ENCODE peak calls at places on chromosomes 6 and 20, in eight cellular contexts. J, B, E, A, G, W, C and L are unnamed samples.

GRCh38 chr20:49306903-49307336 is 29.1 kb upstream of the ZNFX1 start:
- DNase-seq in J (no peak), B (no peak), E (no peak), A (no peak), G (no peak), W (no peak), C (no peak), L (no peak)

GRCh38 chr20:16505894-16506293 is 67.4 kb downstream of the KIF16B start:
- DNase-seq in J (no peak), B (no peak), E (no peak), A (no peak), G (no peak), W (no peak), C (no peak), L (no peak)

GRCh38 chr6:107653183-107653580 is 163.3 kb downstream of the SOBP start:
- DNase-seq in J (no peak), B (no peak), E (no peak), A (no peak), G (no peak), W (no peak), C (no peak), L (no peak)

GRCh38 chr6:84618836-84619235 is 145.6 kb downstream of the TBX18 start:
- DNase-seq in J (peak), B (no peak), E (peak), A (no peak), G (peak), W (no peak), C (no peak), L (no peak)

GRCh38 chr20:19406371-19406770 is 193.9 kb downstream of the SLC24A3 start:
- DNase-seq in J (no peak), B (no peak), E (no peak), A (no peak), G (no peak), W (no peak), C (no peak), L (no peak)

GRCh38 chr20:25399038-25399430 is 8.4 kb upstream of the ABHD12 start:
- DNase-seq in J (peak), B (no peak), E (peak), A (peak), G (peak), W (no peak), C (no peak), L (peak)

GRCh38 chr20:10239954-10240353 is 21.3 kb downstream of the SNAP25 start:
- DNase-seq in J (no peak), B (no peak), E (no peak), A (no peak), G (no peak), W (peak), C (no peak), L (no peak)

GRCh38 chr20:48358176-48358575 is 469.6 kb downstream of the PREX1 start:
- DNase-seq in J (no peak), B (no peak), E (no peak), A (no peak), G (no peak), W (no peak), C (no peak), L (no peak)

GRCh38 chr6:30029587-30029986 is 31.5 kb upstream of the POLR1H start:
- DNase-seq in J (no peak), B (no peak), E (no peak), A (no peak), G (no peak), W (no peak), C (no peak), L (no peak)

GRCh38 chr6:33777716-33778474 is 11.0 kb downstream of the LEMD2 start:
- DNase-seq in J (no peak), B (no peak), E (peak), A (no peak), G (no peak), W (no peak), C (no peak), L (no peak)

GRCh38 chr6:134060491-134061106 is 8.2 kb upstream of the SLC2A12 start:
- DNase-seq in J (peak), B (no peak), E (no peak), A (no peak), G (peak), W (no peak), C (no peak), L (peak)

GRCh38 chr6:134609862-134610261 is 291.9 kb upstream of the SGK1 start:
- DNase-seq in J (no peak), B (no peak), E (no peak), A (no peak), G (no peak), W (no peak), C (no peak), L (no peak)

GRCh38 chr20:43284481-43284880 is 94.8 kb upstream of the PTPRT start:
- DNase-seq in J (no peak), B (no peak), E (no peak), A (no peak), G (no peak), W (no peak), C (no peak), L (no peak)

GRCh38 chr6:169316651-169317050 is 63.0 kb upstream of the THBS2 start:
- DNase-seq in J (no peak), B (no peak), E (no peak), A (no peak), G (no peak), W (no peak), C (no peak), L (no peak)

GRCh38 chr20:43137160-43137559 is 52.5 kb downstream of the PTPRT start:
- DNase-seq in J (no peak), B (no peak), E (no peak), A (no peak), G (no peak), W (no peak), C (no peak), L (no peak)

GRCh38 chr20:38138086-38138777 is 26.8 kb downstream of the TGM2 start:
- DNase-seq in J (no peak), B (peak), E (no peak), A (no peak), G (no peak), W (no peak), C (no peak), L (no peak)

GRCh38 chr6:123640567-123641187 is 3.9 kb upstream of the TRDN start:
- DNase-seq in J (no peak), B (no peak), E (no peak), A (no peak), G (no peak), W (no peak), C (no peak), L (no peak)

GRCh38 chr20:4488407-4489339 is 233.0 kb upstream of the PRND start:
- DNase-seq in J (peak), B (no peak), E (no peak), A (no peak), G (peak), W (peak), C (no peak), L (no peak)

GRCh38 chr6:25052181-25052580 is 116.4 kb upstream of the RIPOR2 start:
- DNase-seq in J (no peak), B (no peak), E (no peak), A (no peak), G (no peak), W (no peak), C (no peak), L (no peak)

GRCh38 chr20:36775826-36776225 is 2.3 kb upstream of the DSN1 start:
- DNase-seq in J (no peak), B (no peak), E (no peak), A (no peak), G (no peak), W (no peak), C (no peak), L (no peak)

GRCh38 chr20:17684077-17684888 is 2.2 kb upstream of the RRBP1 start:
- DNase-seq in J (no peak), B (no peak), E (no peak), A (no peak), G (no peak), W (no peak), C (no peak), L (no peak)

GRCh38 chr20:22578221-22579118 is 5.9 kb downstream of the FOXA2 start:
- DNase-seq in J (no peak), B (no peak), E (no peak), A (no peak), G (no peak), W (no peak), C (no peak), L (no peak)

GRCh38 chr20:40692240-40693011 is 3.4 kb upstream of the MAFB start:
- DNase-seq in J (no peak), B (no peak), E (no peak), A (no peak), G (no peak), W (no peak), C (no peak), L (no peak)

GRCh38 chr20:49323622-49324238 is 45.9 kb upstream of the ZNFX1 start:
- DNase-seq in J (peak), B (no peak), E (peak), A (peak), G (peak), W (no peak), C (no peak), L (peak)

GRCh38 chr20:8431538-8432434 is 299.7 kb downstream of the PLCB1 start:
- DNase-seq in J (no peak), B (no peak), E (peak), A (no peak), G (no peak), W (no peak), C (no peak), L (no peak)

GRCh38 chr20:41587956-41588355 is 30.2 kb downstream of the CHD6 start:
- DNase-seq in J (peak), B (no peak), E (no peak), A (no peak), G (peak), W (no peak), C (no peak), L (no peak)

GRCh38 chr20:39823239-39823638 is 861.1 kb downstream of the DHX35 start:
- DNase-seq in J (peak), B (no peak), E (peak), A (no peak), G (peak), W (no peak), C (no peak), L (no peak)